ENCODE peak calls at places on chromosomes 16 and 17, in four cellular contexts. J is fibroblast of lung, R is IMR-90, Z is left ventricle myocardium inferior. H is an unnamed sample.

GRCh38 chr16:53999123-53999522 is 287.5 kb downstream of the IRX3 start:
- DNase-seq in R (no peak), J (no peak), Z (no peak), H (no peak)

GRCh38 chr16:58551496-58551895 is 36.2 kb downstream of the SETD6 start:
- DNase-seq in R (no peak), Z (peak), J (no peak), H (no peak)

GRCh38 chr16:84370723-84371552 is 2.6 kb downstream of the ATP2C2 start:
- DNase-seq in Z (no peak), J (no peak), R (no peak), H (no peak)

GRCh38 chr17:50346313-50347086 is 574 bp downstream of the XYLT2 start:
- DNase-seq in J (no peak), R (no peak), Z (peak), H (no peak)

GRCh38 chr17:45130640-45131293 is 1.5 kb downstream of the PLCD3 start:
- DNase-seq in Z (no peak), J (no peak), R (no peak), H (peak)

GRCh38 chr17:56742601-56743000 is 91.1 kb downstream of the C17orf67 start:
- DNase-seq in J (no peak), Z (no peak), R (no peak), H (no peak)

GRCh38 chr17:48561894-48562810 is 16.0 kb downstream of the HOXB4 start:
- DNase-seq in R (peak), J (peak), Z (no peak), H (no peak)

GRCh38 chr16:21666772-21667171 is 3.0 kb downstream of the OTOA start:
- DNase-seq in R (no peak), Z (no peak), J (no peak), H (no peak)

GRCh38 chr17:73901661-73902415 is 257.6 kb upstream of the SDK2 start:
- DNase-seq in J (no peak), R (no peak), Z (peak), H (no peak)

GRCh38 chr16:2955779-2956565 is 8.1 kb upstream of the KREMEN2 start:
- DNase-seq in Z (no peak), J (no peak), R (no peak), H (no peak)

GRCh38 chr17:73533127-73533526 is 111.1 kb downstream of the SDK2 start:
- DNase-seq in R (no peak), Z (peak), J (no peak), H (no peak)

GRCh38 chr17:29155235-29155965 is 24.8 kb downstream of the MYO18A start:
- DNase-seq in R (peak), Z (no peak), J (peak), H (peak)

GRCh38 chr17:8354196-8354595 is 14.6 kb downstream of the ODF4 start:
- DNase-seq in Z (no peak), J (no peak), R (no peak), H (no peak)

GRCh38 chr17:11898526-11899235 is 98.6 kb downstream of the ZNF18 start:
- DNase-seq in R (no peak), Z (no peak), J (no peak), H (no peak)

GRCh38 chr17:4199818-4200402 is 56.9 kb downstream of the CYB5D2 start:
- DNase-seq in Z (no peak), R (peak), J (peak), H (peak)

GRCh38 chr17:45223541-45224528 is 2.1 kb downstream of the FMNL1 start:
- DNase-seq in J (no peak), R (no peak), Z (no peak), H (no peak)

GRCh38 chr16:54194008-54194731 is 92.4 kb downstream of the IRX3 start:
- DNase-seq in Z (peak), R (no peak), J (peak), H (peak)

GRCh38 chr17:34579979-34580684 is 750 bp downstream of the TMEM132E start:
- DNase-seq in R (no peak), J (no peak), Z (peak), H (no peak)

GRCh38 chr17:35766903-35767510 is 6.3 kb downstream of the C17orf50 start:
- DNase-seq in R (peak), J (peak), Z (no peak), H (no peak)

GRCh38 chr17:7750321-7750821 is 32.8 kb downstream of the DNAH2 start:
- DNase-seq in R (peak), J (peak), Z (no peak), H (no peak)

GRCh38 chr16:58022601-58023371 is 2.8 kb upstream of the MMP15 start:
- DNase-seq in J (peak), R (peak), Z (peak), H (no peak)

GRCh38 chr17:3923466-3924190 is 7.4 kb upstream of the P2RX1 start:
- DNase-seq in J (no peak), R (no peak), Z (no peak), H (no peak)

GRCh38 chr17:82689077-82689476 is 9.4 kb downstream of the RAB40B start:
- DNase-seq in Z (no peak), R (no peak), J (no peak), H (no peak)

GRCh38 chr17:70929226-70929625 is 759.9 kb downstream of the KCNJ2 start:
- DNase-seq in J (peak), Z (no peak), R (peak), H (no peak)

GRCh38 chr17:2067559-2067958 is 12.7 kb downstream of the HIC1 start:
- DNase-seq in Z (no peak), J (no peak), R (peak), H (no peak)

GRCh38 chr16:13168091-13168572 is 266.7 kb downstream of the SHISA9 start:
- DNase-seq in J (no peak), R (no peak), Z (no peak), H (no peak)

GRCh38 chr17:31437720-31438400 is 46.4 kb downstream of the RAB11FIP4 start:
- DNase-seq in R (no peak), Z (no peak), J (no peak), H (no peak)

GRCh38 chr16:88633684-88634140 is 4.7 kb upstream of the IL17C start:
- DNase-seq in J (no peak), Z (no peak), R (peak), H (no peak)

GRCh38 chr16:675884-676564 is 553 bp downstream of the RHBDL1 start:
- DNase-seq in Z (no peak), R (no peak), J (no peak), H (no peak)

GRCh38 chr16:676565-677297 is 1.3 kb downstream of the RHBDL1 start:
- DNase-seq in J (no peak), Z (no peak), R (no peak), H (no peak)

GRCh38 chr16:678858-679807 is 1.1 kb upstream of the STUB1 start:
- DNase-seq in Z (peak), R (peak), J (peak), H (peak)

GRCh38 chr16:678209-678857 is 1.9 kb upstream of the STUB1 start:
- DNase-seq in R (no peak), Z (no peak), J (no peak), H (no peak)

DNA sequence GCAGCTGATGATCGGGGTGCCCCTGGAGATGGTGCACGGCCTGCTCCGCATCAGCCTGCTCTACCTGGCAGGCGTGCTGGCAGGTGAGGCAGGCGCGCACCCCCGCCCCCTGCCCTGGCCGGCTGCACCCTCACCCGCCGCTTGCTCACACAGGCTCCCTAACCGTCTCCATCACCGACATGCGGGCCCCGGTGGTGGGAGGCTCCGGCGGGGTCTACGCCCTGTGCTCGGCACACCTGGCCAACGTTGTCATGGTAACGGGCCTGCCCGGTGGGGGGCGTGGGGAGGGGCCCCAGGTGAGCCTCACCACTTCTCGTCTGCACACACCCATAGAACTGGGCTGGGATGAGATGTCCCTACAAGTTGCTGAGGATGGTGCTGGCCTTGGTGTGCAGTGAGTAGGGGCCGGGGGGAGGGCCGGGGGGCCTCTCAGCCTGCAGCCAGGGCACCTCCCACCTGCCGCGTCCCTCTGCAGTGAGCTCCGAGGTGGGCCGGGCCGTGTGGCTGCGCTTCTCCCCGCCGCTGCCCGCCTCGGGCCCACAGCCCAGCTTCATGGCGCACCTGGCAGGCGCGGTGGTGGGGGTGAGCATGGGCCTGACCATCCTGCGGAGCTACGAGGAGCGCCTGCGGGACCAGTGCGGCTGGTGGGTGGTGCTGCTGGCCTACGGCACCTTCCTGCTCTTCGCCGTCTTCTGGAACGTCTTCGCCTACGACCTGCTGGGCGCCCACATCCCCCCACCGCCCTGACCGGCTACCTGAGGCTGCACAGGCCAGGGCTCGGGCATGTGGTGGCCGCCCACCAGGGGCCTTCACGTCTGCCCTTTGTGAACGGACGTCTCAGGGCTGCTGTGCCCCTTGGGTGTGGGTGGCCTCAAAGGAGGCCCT is 2.1 kb downstream of the RHBDL1 start:
- DNase-seq in R (no peak), Z (no peak), J (no peak), H (no peak)
- H3K27ac ChIP-seq in R (no peak), Z (no peak), J (no peak), H (no peak)

DNA sequence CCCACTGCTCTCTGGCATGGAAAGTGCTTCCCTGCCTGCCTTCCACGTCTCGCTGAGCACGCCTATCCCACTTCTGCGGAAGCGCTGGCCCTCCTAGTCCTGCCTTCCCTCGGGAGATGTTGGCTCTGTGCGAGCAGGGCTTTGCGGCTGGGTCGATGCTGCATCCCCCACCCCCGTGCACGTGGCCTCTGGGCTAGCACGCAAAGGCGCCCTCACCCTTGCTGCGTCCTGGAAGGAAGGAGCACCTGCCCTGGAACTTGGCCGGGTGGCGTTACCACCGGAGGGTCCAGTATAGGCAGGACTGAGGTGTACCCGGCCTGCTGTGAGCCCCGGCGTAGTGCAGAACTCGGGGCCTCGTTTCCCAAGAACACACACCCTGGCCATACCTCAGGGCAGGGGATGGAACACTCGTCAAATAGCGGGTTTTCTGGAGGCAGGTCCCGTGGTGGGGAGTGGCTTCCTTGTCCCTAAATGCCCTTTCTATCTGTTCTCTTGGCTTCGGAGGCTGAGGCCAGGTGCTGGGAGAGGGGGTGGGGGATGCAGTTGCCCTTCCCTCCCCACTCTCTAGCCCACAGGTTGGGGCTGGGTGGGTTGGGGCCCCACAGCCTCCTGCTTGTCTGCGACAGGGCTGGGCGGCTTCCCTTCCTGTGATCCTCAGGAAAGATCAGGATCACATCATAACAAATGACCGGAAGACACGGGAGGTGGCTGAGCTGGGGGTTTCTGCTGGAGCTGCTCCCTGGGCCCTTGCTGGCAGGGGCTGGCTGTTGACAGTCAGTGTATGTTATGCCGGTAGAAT is 17.4 kb downstream of the BAIAP2 start:
- DNase-seq in J (no peak), R (no peak), Z (no peak), H (no peak)
- H3K27ac ChIP-seq in J (no peak), R (no peak), Z (peak), H (no peak)

DNA sequence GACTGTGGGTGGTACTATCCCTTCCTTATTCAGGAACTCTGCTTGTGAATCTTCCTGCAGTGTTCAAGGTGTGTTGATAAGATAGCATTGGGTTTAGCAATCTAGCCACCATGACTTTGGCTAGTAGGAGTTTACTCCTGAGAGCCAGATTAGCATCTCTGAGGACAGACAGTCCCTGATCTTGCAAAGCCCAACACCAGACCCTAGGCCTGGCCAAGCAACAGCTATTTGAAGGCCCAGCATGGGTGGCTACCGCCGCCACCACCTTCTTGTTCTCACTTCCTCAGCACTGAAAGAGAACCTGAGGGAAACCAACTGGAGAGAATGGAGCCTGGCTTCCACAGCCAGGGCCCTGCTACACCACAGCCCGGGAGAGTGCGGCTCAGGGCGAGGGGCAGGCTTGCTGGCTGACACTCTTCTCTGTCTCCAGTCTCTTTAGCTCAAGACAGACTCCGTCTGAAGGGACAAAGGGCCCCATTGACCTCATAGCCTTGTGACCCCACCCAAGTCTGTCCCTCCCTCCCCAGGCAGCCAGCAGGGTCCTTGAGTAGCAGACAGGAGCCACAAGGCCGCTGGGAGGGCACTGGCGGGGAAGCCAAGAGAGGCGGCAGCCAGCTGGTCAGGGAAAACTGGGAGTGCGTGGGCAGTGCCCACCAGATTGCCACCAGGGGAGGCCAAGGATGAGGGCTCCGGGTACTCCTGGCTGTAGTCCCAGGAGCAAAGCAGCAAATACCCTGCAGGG is 10.9 kb upstream of the ARHGAP23 start:
- DNase-seq in J (no peak), R (no peak), Z (no peak), H (no peak)
- H3K27ac ChIP-seq in J (no peak), R (no peak), Z (no peak), H (no peak)

DNA sequence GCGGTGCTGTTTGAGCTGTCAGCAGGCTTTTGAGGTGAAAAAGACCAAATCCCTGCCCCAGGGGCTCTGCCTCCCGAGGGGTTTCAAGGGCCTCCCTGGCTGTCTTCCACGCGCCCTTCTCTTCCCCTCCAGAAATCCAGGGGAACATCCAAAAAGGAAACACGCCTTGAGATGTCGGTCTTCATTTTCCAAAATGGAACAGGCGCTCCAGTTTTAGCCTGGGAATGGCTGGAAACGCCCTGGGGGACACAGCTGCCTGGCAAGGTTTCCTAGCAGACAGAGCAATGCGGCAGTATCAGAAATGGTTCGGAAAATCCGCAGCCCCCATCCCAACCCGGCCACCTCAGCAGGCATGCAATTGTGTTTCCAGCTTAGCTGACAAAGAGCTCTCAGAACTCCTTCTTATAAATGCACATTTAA is 16.6 kb upstream of the LITAF start:
- DNase-seq in Z (peak), J (no peak), R (no peak), H (no peak)
- H3K27ac ChIP-seq in Z (peak), J (no peak), R (peak), H (no peak)

DNA sequence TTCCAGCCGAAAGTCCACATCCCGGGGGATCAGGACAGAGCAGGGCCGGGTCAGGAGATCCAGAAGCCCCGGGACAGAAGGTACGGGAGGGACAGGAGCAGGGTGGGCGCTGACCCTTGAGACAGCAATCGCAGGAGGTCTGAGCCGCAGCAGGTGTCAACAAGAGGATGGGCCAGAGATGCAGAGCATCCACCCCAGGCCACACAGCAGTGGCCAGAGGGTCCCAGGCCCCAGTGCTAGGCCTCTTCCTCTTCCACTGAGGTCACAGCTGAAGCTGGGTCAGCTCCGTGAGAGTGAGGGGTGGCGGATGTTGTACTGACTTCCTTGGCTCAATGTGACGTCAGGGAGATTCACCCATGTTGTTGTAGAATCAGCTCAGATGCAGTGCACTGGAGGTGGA is 8.7 kb upstream of the RNF213 start:
- DNase-seq in Z (no peak), J (no peak), R (no peak), H (no peak)
- H3K27ac ChIP-seq in Z (no peak), J (no peak), R (no peak), H (no peak)

GRCh38 chr17:64780096-64781012 is 118.2 kb upstream of the SMURF2 start:
- DNase-seq in R (no peak), Z (peak), J (no peak), H (no peak)
- H3K27ac ChIP-seq in R (no peak), Z (peak), J (no peak), H (no peak)

DNA sequence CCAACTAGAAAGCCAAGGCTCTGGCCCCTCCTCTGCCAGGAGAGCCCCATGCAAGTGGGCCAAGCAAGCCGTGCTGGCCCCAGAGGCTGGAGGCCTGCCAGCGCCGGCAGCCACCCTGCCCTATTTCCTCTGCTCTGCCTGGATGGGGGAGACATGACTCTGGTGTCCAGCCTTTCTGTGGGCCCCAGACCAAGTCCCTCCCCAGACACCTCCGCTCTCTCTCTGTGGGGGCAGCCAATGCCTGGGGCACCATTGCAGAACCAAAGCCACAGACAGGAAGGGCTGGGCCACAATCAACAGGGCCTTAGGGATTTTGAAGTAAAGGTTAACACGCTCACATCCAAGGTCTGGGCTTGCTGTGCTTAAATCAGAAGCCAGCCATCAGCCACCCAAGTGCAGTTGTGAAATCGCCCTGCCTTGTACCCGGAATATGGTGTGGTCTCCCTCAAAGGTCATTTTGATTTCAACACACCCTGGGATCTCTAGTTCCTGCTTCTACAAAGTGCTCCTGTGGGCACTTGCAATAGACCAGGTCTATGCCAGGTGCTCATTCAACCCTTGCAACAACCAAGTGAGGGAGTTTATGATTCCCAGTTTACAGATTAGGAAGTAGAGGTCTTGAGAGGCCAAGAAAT is 63.5 kb upstream of the TEX2 start:
- DNase-seq in R (no peak), J (peak), Z (peak), H (peak)
- H3K27ac ChIP-seq in R (no peak), J (no peak), Z (peak), H (peak)

GRCh38 chr16:642189-643049 is 791 bp downstream of the MCRIP2 start:
- DNase-seq in Z (peak), J (no peak), R (no peak), H (no peak)
- H3K27ac ChIP-seq in Z (peak), J (no peak), R (peak), H (peak)

GRCh38 chr16:70660672-70661350 is 14.5 kb downstream of the IL34 start:
- DNase-seq in R (no peak), Z (no peak), J (no peak), H (no peak)

GRCh38 chr16:70661534-70661917 is 15.2 kb downstream of the IL34 start:
- DNase-seq in J (no peak), R (no peak), Z (no peak), H (no peak)

GRCh38 chr16:70663524-70664324 is 17.4 kb downstream of the IL34 start:
- DNase-seq in J (no peak), Z (no peak), R (no peak), H (peak)

GRCh38 chr16:70662991-70663523 is 16.7 kb downstream of the IL34 start:
- DNase-seq in Z (no peak), J (no peak), R (no peak), H (no peak)

GRCh38 chr16:70661918-70662641 is 15.7 kb downstream of the IL34 start:
- DNase-seq in R (no peak), J (peak), Z (no peak), H (peak)
- H3K27ac ChIP-seq in R (no peak), J (no peak), Z (no peak), H (peak)

GRCh38 chr17:79991140-79991923 is 44.3 kb downstream of the TBC1D16 start:
- DNase-seq in J (peak), Z (peak), R (peak), H (no peak)
- H3K27ac ChIP-seq in J (no peak), Z (peak), R (no peak), H (no peak)

H was measured in ascending aorta.